ENCODE peak calls at places on chromosomes 4 and X, in nine cellular contexts. X is A172; W is stimulated activated CD8-positive, alpha-beta memory T cell treated with anti-CD3 and anti-CD28 coated beads, Interleukin-7, amount 100 ng/mL, for 24 hours; L is fibroblast of pulmonary artery; K is cardiac muscle cell; Z is globus pallidus; T is IMR-90; Y is heart left ventricle; Q is posterior vena cava. V is an unnamed sample.
A peak's percentile ranks its signal among the peaks of the same experiment; 100 is the strongest.

GRCh38 chrX:23952984-23953907 is 45.4 kb downstream of the CXorf58 start:
- DNase-seq in X (peak; percentile 23), W (peak; percentile 2), L (no peak), K (peak; percentile 5), Z (peak; percentile 10), T (no peak), Y (no peak), Q (no peak), V (no peak)

GRCh38 chrX:115894087-115894486 is 276.5 kb upstream of the AGTR2 start:
- DNase-seq in X (no peak), W (no peak), L (peak; percentile 7), K (no peak), Z (peak; percentile 73), T (peak; percentile 33), Y (no peak), Q (no peak), V (peak; percentile 41)

GRCh38 chr4:177119693-177120092 is 190.0 kb upstream of the NEIL3 start:
- DNase-seq in X (no peak), W (no peak), L (no peak), K (no peak), Z (no peak), T (no peak), Y (no peak), Q (no peak), V (no peak)

GRCh38 chr4:113311047-113311446 is 261.6 kb downstream of the ANK2 start:
- DNase-seq in X (no peak), W (no peak), L (peak; percentile 76), K (no peak), Z (no peak), T (no peak), Y (no peak), Q (no peak), V (no peak)

GRCh38 chr4:72567821-72568620 is 1.0 kb downstream of the ADAMTS3 start:
- DNase-seq in X (peak; percentile 35), W (no peak), L (peak; percentile 89), K (peak; percentile 93), Z (peak; percentile 19), T (peak; percentile 77), Y (peak; percentile 73), Q (peak; percentile 93), V (peak; percentile 30)

GRCh38 chr4:76881375-76881774 is 16.6 kb downstream of the SOWAHB start:
- DNase-seq in X (no peak), W (no peak), L (no peak), K (no peak), Z (no peak), T (no peak), Y (no peak), Q (no peak), V (peak; percentile 85)

GRCh38 chr4:15232725-15233597 is 194.9 kb upstream of the C1QTNF7 start:
- DNase-seq in X (peak; percentile 8), W (no peak), L (peak; percentile 62), K (no peak), Z (peak; percentile 53), T (peak; percentile 83), Y (no peak), Q (no peak), V (no peak)

GRCh38 chrX:154413142-154413541 is 1.8 kb downstream of the TAFAZZIN start:
- DNase-seq in X (no peak), W (no peak), L (no peak), K (no peak), Z (no peak), T (no peak), Y (no peak), Q (no peak), V (no peak)

GRCh38 chr4:6668391-6668790 is 25.3 kb upstream of the S100P start:
- DNase-seq in X (peak; percentile 28), W (no peak), L (peak; percentile 9), K (no peak), Z (no peak), T (peak; percentile 80), Y (no peak), Q (no peak), V (no peak)

GRCh38 chr4:164210377-164210776 is 543.6 kb upstream of the SMIM31 start:
- DNase-seq in X (no peak), W (no peak), L (no peak), K (no peak), Z (no peak), T (peak; percentile 4), Y (no peak), Q (no peak), V (no peak)

GRCh38 chr4:60134106-60134505 is 1066.0 kb upstream of the ADGRL3 start:
- DNase-seq in X (no peak), W (no peak), L (no peak), K (no peak), Z (no peak), T (no peak), Y (no peak), Q (no peak), V (no peak)

GRCh38 chrX:9992061-9992460 is 24.9 kb downstream of the CLDN34 start:
- DNase-seq in X (no peak), W (no peak), L (no peak), K (no peak), Z (no peak), T (no peak), Y (no peak), Q (peak; percentile 75), V (no peak)

GRCh38 chrX:63754141-63754859 is 30.7 kb downstream of the ARHGEF9 start:
- DNase-seq in X (peak; percentile 2), W (no peak), L (peak; percentile 29), K (no peak), Z (no peak), T (peak; percentile 15), Y (no peak), Q (no peak), V (peak; percentile 36)

GRCh38 chrX:107753186-107753585 is 22.4 kb downstream of the TSC22D3 start:
- DNase-seq in X (no peak), W (no peak), L (no peak), K (no peak), Z (no peak), T (no peak), Y (no peak), Q (no peak), V (no peak)

GRCh38 chr4:5962416-5962815 is 55.8 kb downstream of the C4orf50 start:
- DNase-seq in X (no peak), W (no peak), L (no peak), K (no peak), Z (no peak), T (no peak), Y (no peak), Q (no peak), V (no peak)

GRCh38 chr4:7978489-7978888 is 38.8 kb upstream of the AFAP1 start:
- DNase-seq in X (peak; percentile 83), W (no peak), L (no peak), K (no peak), Z (no peak), T (no peak), Y (peak; percentile 49), Q (no peak), V (peak; percentile 86)

V was measured in colonic mucosa.